ENCODE peak calls at places on chromosomes 2 and 18, in eight cellular contexts. One of them, this sample, is unnamed.

GRCh38 chr2:111632661-111633060 is 251.3 kb downstream of the ANAPC1 start:
- DNase-seq in NB4: peak; percentile 23
- DNase-seq in ovary: no peak
- DNase-seq in tibial nerve: no peak
- DNase-seq in A549: no peak
- DNase-seq in right lobe of liver: no peak
- DNase-seq in transverse colon: no peak
- DNase-seq in endothelial cell of umbilical vein: no peak
- DNase-seq in this sample: no peak

GRCh38 chr2:239081622-239082021 is 233.7 kb downstream of the TWIST2 start:
- DNase-seq in A549: no peak
- DNase-seq in NB4: no peak
- DNase-seq in right lobe of liver: no peak
- DNase-seq in ovary: no peak
- DNase-seq in tibial nerve: no peak
- DNase-seq in transverse colon: no peak
- DNase-seq in endothelial cell of umbilical vein: no peak
- DNase-seq in this sample: no peak

GRCh38 chr2:149741646-149742045 is 154.1 kb upstream of the MMADHC start:
- DNase-seq in A549: no peak
- DNase-seq in right lobe of liver: no peak
- DNase-seq in ovary: no peak
- DNase-seq in transverse colon: no peak
- DNase-seq in NB4: no peak
- DNase-seq in tibial nerve: no peak
- DNase-seq in endothelial cell of umbilical vein: peak; percentile 60
- DNase-seq in this sample: no peak

GRCh38 chr2:176078440-176079284 is 5.1 kb downstream of the EVX2 start:
- DNase-seq in endothelial cell of umbilical vein: no peak
- DNase-seq in tibial nerve: no peak
- DNase-seq in A549: no peak
- DNase-seq in NB4: no peak
- DNase-seq in ovary: no peak
- DNase-seq in right lobe of liver: no peak
- DNase-seq in transverse colon: no peak
- DNase-seq in this sample: no peak

GRCh38 chr18:30333310-30333709 is 709.2 kb downstream of the DSC3 start:
- DNase-seq in tibial nerve: no peak
- DNase-seq in transverse colon: no peak
- DNase-seq in right lobe of liver: no peak
- DNase-seq in A549: no peak
- DNase-seq in ovary: no peak
- DNase-seq in endothelial cell of umbilical vein: no peak
- DNase-seq in NB4: no peak
- DNase-seq in this sample: no peak

GRCh38 chr2:216216951-216217903 is 108.1 kb downstream of the XRCC5 start:
- DNase-seq in transverse colon: no peak
- DNase-seq in ovary: no peak
- DNase-seq in right lobe of liver: no peak
- DNase-seq in endothelial cell of umbilical vein: peak; percentile 55
- DNase-seq in NB4: peak; percentile 62
- DNase-seq in A549: no peak
- DNase-seq in tibial nerve: no peak
- DNase-seq in this sample: peak; percentile 53

GRCh38 chr2:96772903-96773675 is 12.4 kb downstream of the CNNM4 start:
- DNase-seq in A549: no peak
- DNase-seq in right lobe of liver: no peak
- DNase-seq in tibial nerve: no peak
- DNase-seq in NB4: no peak
- DNase-seq in ovary: no peak
- DNase-seq in endothelial cell of umbilical vein: no peak
- DNase-seq in transverse colon: no peak
- DNase-seq in this sample: no peak

GRCh38 chr18:26052497-26052896 is 37.9 kb downstream of the SS18 start:
- DNase-seq in tibial nerve: no peak
- DNase-seq in transverse colon: no peak
- DNase-seq in ovary: no peak
- DNase-seq in A549: no peak
- DNase-seq in endothelial cell of umbilical vein: no peak
- DNase-seq in right lobe of liver: no peak
- DNase-seq in NB4: no peak
- DNase-seq in this sample: no peak

GRCh38 chr2:30422437-30422805 is 24.6 kb upstream of the LCLAT1 start:
- DNase-seq in transverse colon: peak; percentile 59
- DNase-seq in NB4: peak; percentile 24
- DNase-seq in right lobe of liver: no peak
- DNase-seq in ovary: no peak
- DNase-seq in A549: no peak
- DNase-seq in endothelial cell of umbilical vein: no peak
- DNase-seq in tibial nerve: no peak
- DNase-seq in this sample: no peak

GRCh38 chr2:203533696-203534471 is 1.2 kb downstream of the RAPH1 start:
- DNase-seq in NB4: peak; percentile 49
- DNase-seq in tibial nerve: no peak
- DNase-seq in transverse colon: no peak
- DNase-seq in right lobe of liver: no peak
- DNase-seq in endothelial cell of umbilical vein: peak; percentile 61
- DNase-seq in ovary: no peak
- DNase-seq in A549: peak; percentile 15
- DNase-seq in this sample: no peak

GRCh38 chr2:98908909-98909308 is 27.1 kb downstream of the CRACDL start:
- DNase-seq in right lobe of liver: no peak
- DNase-seq in A549: no peak
- DNase-seq in transverse colon: no peak
- DNase-seq in tibial nerve: no peak
- DNase-seq in NB4: peak; percentile 81
- DNase-seq in endothelial cell of umbilical vein: no peak
- DNase-seq in ovary: no peak
- DNase-seq in this sample: no peak

GRCh38 chr2:52934354-52934898 is 833.2 kb upstream of the CHAC2 start:
- DNase-seq in A549: no peak
- DNase-seq in tibial nerve: no peak
- DNase-seq in right lobe of liver: peak; percentile 16
- DNase-seq in ovary: no peak
- DNase-seq in endothelial cell of umbilical vein: peak; percentile 85
- DNase-seq in NB4: no peak
- DNase-seq in transverse colon: no peak
- DNase-seq in this sample: peak; percentile 3

GRCh38 chr2:113337809-113338208 is 59.1 kb upstream of the PAX8 start:
- DNase-seq in ovary: peak; percentile 18
- DNase-seq in endothelial cell of umbilical vein: no peak
- DNase-seq in tibial nerve: peak; percentile 41
- DNase-seq in right lobe of liver: peak; percentile 57
- DNase-seq in NB4: no peak
- DNase-seq in transverse colon: no peak
- DNase-seq in A549: no peak
- DNase-seq in this sample: no peak

GRCh38 chr2:200189964-200190363 is 116.5 kb upstream of the SPATS2L start:
- DNase-seq in transverse colon: no peak
- DNase-seq in tibial nerve: no peak
- DNase-seq in endothelial cell of umbilical vein: no peak
- DNase-seq in A549: no peak
- DNase-seq in right lobe of liver: no peak
- DNase-seq in ovary: no peak
- DNase-seq in NB4: no peak
- DNase-seq in this sample: no peak

GRCh38 chr2:102743259-102743658 is 18.6 kb upstream of the TMEM182 start:
- DNase-seq in transverse colon: no peak
- DNase-seq in NB4: no peak
- DNase-seq in tibial nerve: no peak
- DNase-seq in A549: no peak
- DNase-seq in endothelial cell of umbilical vein: no peak
- DNase-seq in right lobe of liver: no peak
- DNase-seq in ovary: no peak
- DNase-seq in this sample: no peak

GRCh38 chr18:27794527-27794926 is 382.4 kb downstream of the CDH2 start:
- DNase-seq in tibial nerve: no peak
- DNase-seq in NB4: no peak
- DNase-seq in A549: no peak
- DNase-seq in endothelial cell of umbilical vein: no peak
- DNase-seq in transverse colon: no peak
- DNase-seq in ovary: no peak
- DNase-seq in right lobe of liver: no peak
- DNase-seq in this sample: no peak
- TF ChIP-seq POLR2A in tibial nerve: no peak
- TF ChIP-seq POLR2A in NB4: no peak
- TF ChIP-seq POLR2A in A549: no peak
- TF ChIP-seq POLR2A in endothelial cell of umbilical vein: no peak
- TF ChIP-seq POLR2A in transverse colon: no peak
- TF ChIP-seq POLR2A in ovary: no peak
- TF ChIP-seq POLR2A in right lobe of liver: no peak
- TF ChIP-seq POLR2A in this sample: no peak

GRCh38 chr2:70143314-70144150 is 47.3 kb downstream of the C2orf42 start:
- DNase-seq in transverse colon: peak; percentile 63
- DNase-seq in NB4: peak; percentile 69
- DNase-seq in endothelial cell of umbilical vein: peak; percentile 78
- DNase-seq in A549: no peak
- DNase-seq in right lobe of liver: peak; percentile 72
- DNase-seq in tibial nerve: no peak
- DNase-seq in ovary: peak; percentile 58
- DNase-seq in this sample: peak; percentile 74
- TF ChIP-seq POLR2A in transverse colon: no peak
- TF ChIP-seq POLR2A in NB4: no peak
- TF ChIP-seq POLR2A in endothelial cell of umbilical vein: no peak
- TF ChIP-seq POLR2A in A549: peak; percentile 41
- TF ChIP-seq POLR2A in right lobe of liver: peak; percentile 81
- TF ChIP-seq POLR2A in tibial nerve: peak; percentile 35
- TF ChIP-seq POLR2A in ovary: no peak
- TF ChIP-seq POLR2A in this sample: peak; percentile 60

GRCh38 chr2:27628767-27629709 is at the start of the genes CCDC121 and GPN1:
- DNase-seq in transverse colon: peak; percentile 92
- DNase-seq in endothelial cell of umbilical vein: peak; percentile 93
- DNase-seq in NB4: peak; percentile 98
- DNase-seq in tibial nerve: peak; percentile 67
- DNase-seq in ovary: peak; percentile 81
- DNase-seq in right lobe of liver: peak; percentile 90
- DNase-seq in A549: peak; percentile 91
- DNase-seq in this sample: peak; percentile 72
- TF ChIP-seq POLR2A in transverse colon: peak; percentile 66
- TF ChIP-seq POLR2A in endothelial cell of umbilical vein: peak; percentile 96
- TF ChIP-seq POLR2A in NB4: peak; percentile 85
- TF ChIP-seq POLR2A in tibial nerve: no peak
- TF ChIP-seq POLR2A in ovary: peak; percentile 49
- TF ChIP-seq POLR2A in right lobe of liver: peak; percentile 45
- TF ChIP-seq POLR2A in A549: peak; percentile 99
- TF ChIP-seq POLR2A in this sample: peak; percentile 95

DNA sequence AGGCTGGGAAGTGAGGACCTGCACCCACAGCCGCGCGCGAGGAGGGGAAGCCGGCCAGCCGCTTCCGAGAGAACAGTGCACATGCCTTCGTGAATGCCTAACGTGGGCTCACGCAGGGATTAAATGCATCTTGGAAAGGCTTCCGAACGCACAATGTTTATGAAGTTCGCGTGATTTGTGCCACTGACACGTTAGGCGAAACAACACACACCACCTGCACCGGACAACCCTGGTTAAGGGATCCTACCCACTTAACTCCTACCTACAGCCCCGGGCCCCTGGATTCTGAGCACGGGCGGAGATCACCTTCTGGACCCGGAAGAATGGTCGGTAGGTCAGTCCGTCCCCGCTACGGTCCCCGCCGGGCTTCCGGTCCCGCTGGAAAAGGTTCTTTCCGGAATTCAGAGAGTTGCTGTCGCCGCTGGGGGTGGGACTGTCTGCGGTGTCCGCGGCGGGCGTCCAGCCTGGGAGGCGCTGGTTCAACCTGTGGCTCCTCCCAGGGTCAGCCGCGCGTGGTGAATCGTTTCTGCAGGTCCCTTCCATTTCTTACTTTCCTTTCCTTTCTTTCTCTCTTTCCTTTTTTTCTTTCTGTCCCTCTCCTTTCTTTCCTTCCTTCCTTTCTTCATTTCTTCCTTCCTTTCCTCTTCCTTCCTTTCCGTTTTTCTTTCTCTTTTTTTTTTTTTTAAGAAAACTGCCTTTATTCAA is at the start of gene MTIF2:
- DNase-seq in endothelial cell of umbilical vein: peak; percentile 89
- DNase-seq in A549: peak; percentile 95
- DNase-seq in ovary: peak; percentile 94
- DNase-seq in NB4: peak; percentile 98
- DNase-seq in transverse colon: peak; percentile 97
- DNase-seq in right lobe of liver: peak; percentile 96
- DNase-seq in tibial nerve: peak; percentile 89
- DNase-seq in this sample: peak; percentile 90
- TF ChIP-seq POLR2A in endothelial cell of umbilical vein: peak; percentile 98
- TF ChIP-seq POLR2A in A549: peak; percentile 95
- TF ChIP-seq POLR2A in ovary: peak; percentile 66
- TF ChIP-seq POLR2A in NB4: peak; percentile 94
- TF ChIP-seq POLR2A in transverse colon: peak; percentile 87
- TF ChIP-seq POLR2A in right lobe of liver: peak; percentile 79
- TF ChIP-seq POLR2A in tibial nerve: peak; percentile 41
- TF ChIP-seq POLR2A in this sample: peak; percentile 62

GRCh38 chr2:74499940-74500577 is 656 bp upstream of the LBX2 start:
- DNase-seq in A549: no peak
- DNase-seq in tibial nerve: no peak
- DNase-seq in ovary: no peak
- DNase-seq in endothelial cell of umbilical vein: no peak
- DNase-seq in NB4: no peak
- DNase-seq in right lobe of liver: no peak
- DNase-seq in transverse colon: no peak
- DNase-seq in this sample: no peak

GRCh38 chr2:74496997-74497776 is 2.2 kb downstream of the LBX2 start:
- DNase-seq in ovary: no peak
- DNase-seq in transverse colon: no peak
- DNase-seq in A549: no peak
- DNase-seq in tibial nerve: no peak
- DNase-seq in right lobe of liver: no peak
- DNase-seq in endothelial cell of umbilical vein: no peak
- DNase-seq in NB4: no peak
- DNase-seq in this sample: no peak

GRCh38 chr2:74498500-74499268 is 719 bp downstream of the LBX2 start:
- DNase-seq in right lobe of liver: no peak
- DNase-seq in endothelial cell of umbilical vein: peak; percentile 35
- DNase-seq in A549: no peak
- DNase-seq in NB4: peak; percentile 62
- DNase-seq in ovary: no peak
- DNase-seq in transverse colon: peak; percentile 33
- DNase-seq in tibial nerve: no peak
- DNase-seq in this sample: peak; percentile 75

GRCh38 chr2:74499269-74499939 is at the start of gene LBX2:
- DNase-seq in NB4: no peak
- DNase-seq in A549: no peak
- DNase-seq in transverse colon: no peak
- DNase-seq in tibial nerve: no peak
- DNase-seq in ovary: no peak
- DNase-seq in endothelial cell of umbilical vein: no peak
- DNase-seq in right lobe of liver: no peak
- DNase-seq in this sample: no peak

DNA sequence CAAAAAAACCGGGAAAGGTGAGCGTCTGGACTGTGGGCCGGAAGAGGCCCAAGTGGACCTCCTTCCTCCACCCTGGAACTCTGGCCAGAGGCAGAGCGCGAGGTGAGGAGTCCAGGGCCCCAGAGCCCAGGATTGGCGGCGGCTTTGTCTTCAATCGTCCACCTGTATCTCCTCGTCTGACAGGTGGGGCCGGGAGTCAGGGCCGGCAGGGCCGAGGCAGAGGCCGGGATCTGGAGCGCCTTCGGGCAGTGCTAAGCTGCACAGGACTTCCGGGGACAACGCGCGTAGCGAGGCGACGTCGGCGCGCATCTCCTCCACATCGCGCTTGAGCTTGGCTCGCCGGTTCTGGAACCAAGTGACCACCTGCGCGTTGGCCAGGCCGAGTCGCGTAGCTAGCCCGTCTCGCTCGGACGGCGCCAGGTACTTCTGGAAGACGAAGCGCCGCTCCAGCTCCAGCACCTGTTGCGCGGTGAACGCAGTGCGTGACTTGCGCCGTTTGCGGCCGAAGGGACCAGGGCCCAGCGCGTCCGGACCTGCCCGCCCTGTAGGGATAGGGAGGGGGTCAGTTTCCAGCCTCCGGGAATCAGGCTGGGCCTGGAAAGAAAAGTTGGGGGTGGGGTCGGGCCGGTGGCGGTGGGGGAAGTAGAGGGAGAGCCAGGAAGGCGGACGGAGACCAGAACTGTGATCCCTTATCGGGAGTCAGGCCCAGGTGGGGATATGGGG is 1.5 kb downstream of the LBX2 start:
- DNase-seq in A549: no peak
- DNase-seq in ovary: no peak
- DNase-seq in NB4: no peak
- DNase-seq in tibial nerve: no peak
- DNase-seq in right lobe of liver: peak; percentile 55
- DNase-seq in transverse colon: peak; percentile 36
- DNase-seq in endothelial cell of umbilical vein: no peak
- DNase-seq in this sample: no peak
- TF ChIP-seq POLR2A in A549: no peak
- TF ChIP-seq POLR2A in ovary: no peak
- TF ChIP-seq POLR2A in NB4: no peak
- TF ChIP-seq POLR2A in tibial nerve: no peak
- TF ChIP-seq POLR2A in right lobe of liver: no peak
- TF ChIP-seq POLR2A in transverse colon: peak; percentile 36
- TF ChIP-seq POLR2A in endothelial cell of umbilical vein: no peak
- TF ChIP-seq POLR2A in this sample: no peak